ENCODE peak calls at places on chromosomes 7 and 10, in five cellular contexts. One of them, this sample, is unnamed.

GRCh38 chr7:69893915-69894314 is 295.6 kb downstream of the AUTS2 start:
- DNase-seq in K562: no peak
- DNase-seq in PC-9: no peak
- DNase-seq in kidney epithelial cell: no peak
- DNase-seq in A673: peak; percentile 65
- DNase-seq in this sample: no peak

GRCh38 chr7:108345710-108346336 is 110.4 kb downstream of the NRCAM start:
- DNase-seq in A673: no peak
- DNase-seq in PC-9: no peak
- DNase-seq in kidney epithelial cell: no peak
- DNase-seq in K562: no peak
- DNase-seq in this sample: no peak

GRCh38 chr7:123998921-123999320 is 33.9 kb downstream of the TMEM229A start:
- DNase-seq in K562: no peak
- DNase-seq in PC-9: no peak
- DNase-seq in A673: no peak
- DNase-seq in kidney epithelial cell: no peak
- DNase-seq in this sample: no peak

GRCh38 chr7:32587431-32587948 is 92.2 kb downstream of the AVL9 start:
- DNase-seq in PC-9: no peak
- DNase-seq in K562: no peak
- DNase-seq in A673: no peak
- DNase-seq in kidney epithelial cell: no peak
- DNase-seq in this sample: peak; percentile 79

GRCh38 chr10:62175256-62175655 is 93.4 kb downstream of the RTKN2 start:
- DNase-seq in PC-9: no peak
- DNase-seq in A673: no peak
- DNase-seq in kidney epithelial cell: no peak
- DNase-seq in K562: no peak
- DNase-seq in this sample: no peak

GRCh38 chr10:110398419-110399162 is 93.9 kb upstream of the SMNDC1 start:
- DNase-seq in kidney epithelial cell: peak; percentile 98
- DNase-seq in A673: peak; percentile 81
- DNase-seq in K562: no peak
- DNase-seq in PC-9: peak; percentile 94
- DNase-seq in this sample: peak; percentile 95

GRCh38 chr10:22252801-22253577 is 35.2 kb upstream of the EBLN1 start:
- DNase-seq in kidney epithelial cell: no peak
- DNase-seq in PC-9: no peak
- DNase-seq in K562: no peak
- DNase-seq in A673: no peak
- DNase-seq in this sample: no peak

GRCh38 chr7:73893342-73894101 is 32.6 kb downstream of the TMEM270 start:
- DNase-seq in PC-9: no peak
- DNase-seq in K562: no peak
- DNase-seq in A673: no peak
- DNase-seq in kidney epithelial cell: no peak
- DNase-seq in this sample: no peak

GRCh38 chr10:72009062-72009429 is 44.9 kb downstream of the CHST3 start:
- DNase-seq in kidney epithelial cell: no peak
- DNase-seq in K562: no peak
- DNase-seq in A673: no peak
- DNase-seq in PC-9: no peak
- DNase-seq in this sample: no peak

GRCh38 chr7:22949944-22950343 is 64.0 kb downstream of the HYCC1 start:
- DNase-seq in K562: no peak
- DNase-seq in PC-9: no peak
- DNase-seq in kidney epithelial cell: no peak
- DNase-seq in A673: no peak
- DNase-seq in this sample: no peak

GRCh38 chr7:22958742-22959141 is 55.2 kb downstream of the HYCC1 start:
- DNase-seq in K562: no peak
- DNase-seq in PC-9: no peak
- DNase-seq in A673: no peak
- DNase-seq in kidney epithelial cell: no peak
- DNase-seq in this sample: no peak

GRCh38 chr7:22952306-22953011 is 61.5 kb downstream of the HYCC1 start:
- DNase-seq in kidney epithelial cell: no peak
- DNase-seq in A673: no peak
- DNase-seq in K562: no peak
- DNase-seq in PC-9: no peak
- DNase-seq in this sample: no peak

GRCh38 chr7:22948770-22949169 is 65.2 kb downstream of the HYCC1 start:
- DNase-seq in PC-9: no peak
- DNase-seq in kidney epithelial cell: no peak
- DNase-seq in A673: no peak
- DNase-seq in K562: no peak
- DNase-seq in this sample: no peak

GRCh38 chr7:22954251-22954650 is 59.7 kb downstream of the HYCC1 start:
- DNase-seq in PC-9: no peak
- DNase-seq in K562: no peak
- DNase-seq in A673: no peak
- DNase-seq in kidney epithelial cell: no peak
- DNase-seq in this sample: no peak
- H3K4me3 ChIP-seq in PC-9: no peak overlapping the region
- H3K4me3 ChIP-seq in K562: no peak overlapping the region
- H3K4me3 ChIP-seq in A673: no peak overlapping the region
- H3K4me3 ChIP-seq in kidney epithelial cell: no peak overlapping the region
- H3K4me3 ChIP-seq in this sample: no peak overlapping the region

GRCh38 chr10:114110174-114110972 is 63.6 kb downstream of the CCDC186 start:
- DNase-seq in K562: no peak
- DNase-seq in PC-9: no peak
- DNase-seq in A673: peak; percentile 69
- DNase-seq in kidney epithelial cell: no peak
- DNase-seq in this sample: no peak
- TF ChIP-seq CTCF in K562: peak; percentile 10
- TF ChIP-seq CTCF in PC-9: peak; percentile 64
- TF ChIP-seq CTCF in A673: peak; percentile 64
- TF ChIP-seq CTCF in kidney epithelial cell: peak; percentile 4
- TF ChIP-seq CTCF in this sample: peak; percentile 28

GRCh38 chr7:2640858-2641257 is 9.1 kb downstream of the TTYH3 start:
- DNase-seq in K562: no peak
- DNase-seq in kidney epithelial cell: no peak
- DNase-seq in PC-9: no peak
- DNase-seq in A673: no peak
- DNase-seq in this sample: no peak
- H3K4me3 ChIP-seq in K562: no peak overlapping the region
- H3K4me3 ChIP-seq in kidney epithelial cell: no peak overlapping the region
- H3K4me3 ChIP-seq in PC-9: no peak overlapping the region
- H3K4me3 ChIP-seq in A673: no peak overlapping the region
- H3K4me3 ChIP-seq in this sample: no peak overlapping the region

DNA sequence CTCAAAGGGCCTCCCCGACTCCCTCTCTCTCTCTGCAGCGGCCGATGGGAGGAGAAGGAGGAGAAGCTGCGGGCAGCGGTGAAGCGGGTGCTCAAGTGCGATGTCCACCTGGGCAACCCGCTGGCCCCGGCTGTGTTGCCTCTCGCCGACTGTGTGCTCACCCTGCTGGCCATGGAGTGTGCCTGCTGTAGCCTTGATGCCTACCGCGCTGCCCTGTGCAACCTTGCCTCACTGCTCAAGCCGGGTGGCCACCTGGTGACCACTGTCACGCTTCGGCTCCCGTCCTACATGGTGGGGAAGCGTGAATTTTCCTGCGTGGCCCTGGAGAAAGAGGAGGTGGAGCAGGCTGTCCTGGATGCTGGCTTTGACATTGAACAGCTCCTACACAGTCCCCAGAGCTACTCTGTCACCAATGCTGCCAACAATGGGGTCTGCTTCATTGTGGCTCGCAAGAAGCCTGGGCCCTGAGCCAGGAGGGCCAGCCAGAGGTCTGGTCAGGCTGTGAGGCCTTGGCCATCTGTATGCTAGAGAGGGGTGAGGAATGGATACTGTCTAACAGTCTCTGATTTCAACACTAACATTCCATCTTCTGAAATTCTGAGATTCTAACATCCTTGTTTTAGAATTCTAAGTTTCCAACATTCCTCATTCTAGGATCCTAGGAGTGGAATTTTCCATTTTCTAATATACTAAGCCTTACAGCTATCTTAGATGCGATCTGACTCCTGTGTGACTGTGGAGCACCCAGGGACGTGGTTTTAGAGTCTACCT is 3.6 kb downstream of the INMT start:
- DNase-seq in kidney epithelial cell: no peak
- DNase-seq in PC-9: no peak
- DNase-seq in A673: no peak
- DNase-seq in K562: no peak
- DNase-seq in this sample: no peak
- TF ChIP-seq CTCF in kidney epithelial cell: no peak
- TF ChIP-seq CTCF in PC-9: no peak
- TF ChIP-seq CTCF in A673: no peak
- TF ChIP-seq CTCF in K562: no peak
- TF ChIP-seq CTCF in this sample: no peak

GRCh38 chr7:148699772-148700629 is 1.3 kb downstream of the CUL1 start:
- DNase-seq in kidney epithelial cell: no peak
- DNase-seq in PC-9: peak; percentile 57
- DNase-seq in A673: peak; percentile 50
- DNase-seq in K562: peak; percentile 70
- DNase-seq in this sample: no peak

GRCh38 chr7:148700693-148701092 is 2.0 kb downstream of the CUL1 start:
- DNase-seq in K562: peak; percentile 72
- DNase-seq in kidney epithelial cell: no peak
- DNase-seq in A673: peak; percentile 61
- DNase-seq in PC-9: peak; percentile 57
- DNase-seq in this sample: no peak

GRCh38 chr7:148699024-148699771 is 495 bp downstream of the CUL1 start:
- DNase-seq in K562: peak; percentile 62
- DNase-seq in kidney epithelial cell: no peak
- DNase-seq in A673: peak; percentile 65
- DNase-seq in PC-9: peak; percentile 52
- DNase-seq in this sample: no peak

GRCh38 chr7:148702876-148703670 is 4.4 kb downstream of the CUL1 start:
- DNase-seq in kidney epithelial cell: no peak
- DNase-seq in PC-9: peak; percentile 68
- DNase-seq in A673: no peak
- DNase-seq in K562: no peak
- DNase-seq in this sample: no peak

GRCh38 chr7:148701414-148701813 is 2.7 kb downstream of the CUL1 start:
- DNase-seq in A673: peak; percentile 48
- DNase-seq in K562: peak; percentile 41
- DNase-seq in kidney epithelial cell: no peak
- DNase-seq in PC-9: no peak
- DNase-seq in this sample: no peak
- H3K4me3 ChIP-seq in A673: peak overlapping the region; percentile 89
- H3K4me3 ChIP-seq in K562: peak overlapping the region; percentile 69
- H3K4me3 ChIP-seq in kidney epithelial cell: no peak overlapping the region
- H3K4me3 ChIP-seq in PC-9: peak overlapping the region; percentile 76
- H3K4me3 ChIP-seq in this sample: no peak overlapping the region

DNA sequence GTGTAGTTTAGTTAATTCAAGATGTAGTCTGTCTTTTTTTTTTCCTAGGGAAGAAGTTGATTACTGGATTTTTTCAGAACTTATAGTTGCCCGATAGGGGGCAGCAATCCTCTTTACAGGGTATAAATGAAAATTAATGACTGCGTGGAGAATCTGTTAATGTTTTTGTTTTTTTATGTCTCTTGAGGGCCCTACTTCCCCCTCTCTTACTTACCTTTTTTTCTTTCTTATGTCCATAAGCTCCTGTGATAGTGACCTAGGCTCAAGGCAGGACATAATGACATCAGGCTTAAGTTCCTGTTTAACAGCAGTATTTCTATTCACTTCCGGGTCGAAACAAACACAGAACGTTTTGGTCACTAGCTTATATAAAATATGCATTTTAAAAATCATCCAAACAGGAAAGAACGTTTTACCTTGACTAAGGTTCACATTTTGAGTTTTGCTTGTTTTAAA is 18.8 kb downstream of the CDC123 start:
- DNase-seq in K562: peak; percentile 39
- DNase-seq in kidney epithelial cell: no peak
- DNase-seq in A673: peak; percentile 82
- DNase-seq in PC-9: no peak
- DNase-seq in this sample: no peak
- TF ChIP-seq CTCF in K562: peak; percentile 62
- TF ChIP-seq CTCF in kidney epithelial cell: peak; percentile 68
- TF ChIP-seq CTCF in A673: peak; percentile 90
- TF ChIP-seq CTCF in PC-9: peak; percentile 76
- TF ChIP-seq CTCF in this sample: peak; percentile 70

DNA sequence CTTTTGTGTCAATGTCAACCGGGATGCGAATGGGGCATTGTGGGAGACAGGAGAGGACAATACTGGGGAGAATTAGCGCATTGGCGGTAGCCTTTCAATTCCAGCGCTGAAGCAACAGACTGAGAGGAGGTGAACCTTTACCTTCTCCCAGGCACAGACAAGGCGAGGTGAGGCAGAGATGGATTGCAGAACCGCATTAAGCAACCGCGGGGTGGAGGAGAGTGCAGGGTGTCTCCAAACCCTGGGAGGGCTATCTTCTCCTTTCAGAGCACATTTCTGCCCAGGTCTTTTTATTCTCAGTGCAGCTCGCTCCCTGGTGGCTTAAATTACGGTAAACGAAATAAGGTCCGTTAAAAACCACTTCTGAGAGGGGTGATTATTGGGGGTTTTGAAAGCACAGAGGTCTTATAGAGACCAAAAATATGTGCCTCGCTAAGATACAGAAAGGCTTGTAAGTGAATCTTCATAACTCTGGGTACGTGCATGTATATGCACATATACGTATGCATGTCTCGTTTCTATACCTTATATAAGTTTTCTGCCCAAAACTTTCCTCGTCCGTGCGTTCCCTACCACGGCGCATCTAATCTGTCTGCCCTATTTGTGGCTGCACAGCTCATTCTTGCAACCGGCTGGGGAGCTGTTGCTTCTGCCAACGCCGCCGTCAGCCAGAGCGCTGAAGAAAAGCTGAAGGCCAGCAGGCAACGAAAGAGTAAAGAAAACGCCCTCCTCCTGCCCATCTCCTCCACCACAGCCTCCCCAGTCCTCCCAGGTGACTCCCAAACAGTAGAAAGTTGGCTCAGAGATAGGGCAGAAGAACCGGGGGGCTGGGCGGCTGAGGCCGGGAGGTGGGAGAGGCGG is 915 bp upstream of the ZNF804B start:
- DNase-seq in PC-9: no peak
- DNase-seq in kidney epithelial cell: no peak
- DNase-seq in A673: peak; percentile 14
- DNase-seq in K562: peak; percentile 16
- DNase-seq in this sample: no peak
- H3K4me3 ChIP-seq in PC-9: no peak overlapping the region
- H3K4me3 ChIP-seq in kidney epithelial cell: peak overlapping the region; percentile 15
- H3K4me3 ChIP-seq in A673: no peak overlapping the region
- H3K4me3 ChIP-seq in K562: peak overlapping the region; percentile 45
- H3K4me3 ChIP-seq in this sample: no peak overlapping the region

DNA sequence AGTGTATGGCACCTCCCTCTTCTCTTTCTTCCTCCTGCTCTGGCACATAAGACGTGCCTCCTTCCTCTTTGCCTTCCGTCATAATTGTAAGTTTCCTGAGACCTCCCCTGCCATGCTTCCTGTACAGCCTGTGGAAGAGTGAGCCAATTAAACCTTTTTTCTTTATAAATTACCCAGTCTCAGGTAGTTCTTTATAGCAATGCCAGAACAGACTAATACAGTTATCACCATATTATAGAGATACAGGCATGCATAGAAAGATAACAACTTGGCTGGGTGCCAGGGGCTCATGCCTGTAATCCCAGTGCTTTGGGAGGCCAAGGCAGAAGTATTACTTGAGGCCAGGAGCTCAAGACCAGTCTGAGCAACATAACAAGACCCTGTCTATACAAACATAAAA is 53.2 kb downstream of the GCC1 start:
- DNase-seq in A673: peak; percentile 33
- DNase-seq in PC-9: no peak
- DNase-seq in kidney epithelial cell: no peak
- DNase-seq in K562: no peak
- DNase-seq in this sample: no peak
- TF ChIP-seq CTCF in A673: no peak
- TF ChIP-seq CTCF in PC-9: no peak
- TF ChIP-seq CTCF in kidney epithelial cell: no peak
- TF ChIP-seq CTCF in K562: no peak
- TF ChIP-seq CTCF in this sample: no peak

GRCh38 chr7:50315739-50316671 is 11.5 kb downstream of the IKZF1 start:
- DNase-seq in kidney epithelial cell: no peak
- DNase-seq in A673: peak; percentile 26
- DNase-seq in PC-9: no peak
- DNase-seq in K562: no peak
- DNase-seq in this sample: no peak
- H3K4me3 ChIP-seq in kidney epithelial cell: no peak overlapping the region
- H3K4me3 ChIP-seq in A673: no peak overlapping the region
- H3K4me3 ChIP-seq in PC-9: no peak overlapping the region
- H3K4me3 ChIP-seq in K562: no peak overlapping the region
- H3K4me3 ChIP-seq in this sample: no peak overlapping the region

This sample was measured in BJ.